ENCODE peak calls at places on chromosomes 11 and 22, in eight cellular contexts. R is CD4-positive, CD25-positive, alpha-beta regulatory T cell; S is esophagus muscularis mucosa; P is H9; F is esophagus squamous epithelium; A is transverse colon; E is CD8-positive, alpha-beta memory T cell; O is IMR-90. K is an unnamed sample. For H3K27me3, the result is how much of the 10 kb centered on the place peaks cover.

GRCh38 chr11:13207665-13208594 is 69.7 kb upstream of the BMAL1 start:
- DNase-seq in O (peak), F (no peak), A (peak), P (peak), R (no peak), E (no peak), S (no peak), K (peak)

GRCh38 chr11:122882809-122883681 is 486 bp downstream of the JHY start:
- DNase-seq in E (peak), S (no peak), P (peak), F (no peak), R (peak), O (peak), A (peak), K (peak)

GRCh38 chr11:125165111-125165663 is 636 bp downstream of the PKNOX2 start:
- DNase-seq in S (no peak), O (peak), A (no peak), R (no peak), P (no peak), E (no peak), F (no peak), K (peak)

GRCh38 chr22:37148031-37148651 is 1.6 kb downstream of the IL2RB start:
- DNase-seq in A (no peak), E (no peak), F (no peak), R (no peak), O (no peak), S (no peak), P (no peak), K (peak)

GRCh38 chr11:22521226-22521625 is 104.4 kb downstream of the FANCF start:
- DNase-seq in F (no peak), E (no peak), S (no peak), O (peak), R (no peak), A (no peak), P (no peak), K (no peak)

GRCh38 chr11:68010058-68011041 is at the start of gene ALDH3B1:
- DNase-seq in R (no peak), E (no peak), P (peak), S (peak), F (peak), A (peak), O (peak), K (peak)

GRCh38 chr11:86749376-86749775 is 51.0 kb upstream of the PRSS23 start:
- DNase-seq in P (peak), E (no peak), A (no peak), R (no peak), S (peak), F (no peak), O (no peak), K (no peak)

GRCh38 chr11:3052109-3052479 is 5.1 kb downstream of the CARS1 start:
- DNase-seq in E (no peak), S (no peak), F (no peak), O (no peak), A (no peak), R (no peak), P (no peak), K (no peak)

GRCh38 chr11:37770145-37770544 is 1172.1 kb upstream of the RAG2 start:
- DNase-seq in F (no peak), R (no peak), O (peak), A (no peak), P (no peak), S (no peak), E (no peak), K (no peak)

GRCh38 chr22:23064381-23065068 is 5.8 kb upstream of the GNAZ start:
- DNase-seq in A (no peak), O (no peak), S (peak), F (no peak), P (peak), R (no peak), E (no peak), K (no peak)

GRCh38 chr11:32154275-32154674 is 63.4 kb downstream of the RCN1 start:
- DNase-seq in A (no peak), S (no peak), E (no peak), O (peak), F (no peak), P (no peak), R (no peak), K (no peak)

GRCh38 chr11:61056981-61057380 is 45.3 kb upstream of the CD5 start:
- DNase-seq in R (no peak), A (no peak), S (no peak), P (no peak), O (no peak), E (no peak), F (no peak), K (no peak)

GRCh38 chr22:23267225-23268043 is 87.1 kb downstream of the BCR start:
- DNase-seq in S (no peak), E (no peak), P (no peak), A (no peak), F (no peak), R (no peak), O (no peak), K (no peak)

GRCh38 chr11:32131321-32131720 is 40.4 kb downstream of the RCN1 start:
- DNase-seq in F (no peak), A (no peak), E (no peak), O (peak), S (no peak), P (no peak), R (no peak), K (no peak)

GRCh38 chr22:23816552-23816976 is 22.2 kb downstream of the DERL3 start:
- DNase-seq in E (no peak), F (no peak), S (no peak), O (no peak), P (peak), R (no peak), A (no peak), K (no peak)

GRCh38 chr11:87456499-87456898 is 418.8 kb downstream of the TMEM135 start:
- DNase-seq in F (no peak), S (no peak), A (no peak), P (no peak), E (no peak), O (no peak), R (no peak), K (no peak)

GRCh38 chr11:104529213-104529612 is 365.3 kb upstream of the PDGFD start:
- DNase-seq in O (no peak), E (no peak), S (no peak), A (no peak), F (no peak), P (no peak), R (no peak), K (no peak)

GRCh38 chr11:86459682-86460460 is 85.2 kb downstream of the CCDC81 start:
- DNase-seq in P (peak), O (peak), R (no peak), A (no peak), S (no peak), F (no peak), E (no peak), K (peak)

GRCh38 chr22:38513063-38513462 is 7.0 kb upstream of the DDX17 start:
- DNase-seq in E (peak), A (peak), O (no peak), F (no peak), P (peak), R (no peak), S (no peak), K (no peak)

GRCh38 chr11:113562981-113563461 is 87.8 kb upstream of the DRD2 start:
- DNase-seq in S (no peak), P (no peak), O (no peak), E (no peak), R (no peak), F (no peak), A (no peak), K (no peak)

GRCh38 chr11:117673561-117673960 is 123.5 kb downstream of the DSCAML1 start:
- DNase-seq in F (no peak), O (no peak), A (no peak), P (no peak), E (no peak), R (no peak), S (no peak), K (no peak)

GRCh38 chr22:39493759-39494158 is 8.3 kb upstream of the MIEF1 start:
- DNase-seq in O (peak), S (no peak), F (no peak), P (no peak), A (no peak), E (no peak), R (no peak), K (peak)

GRCh38 chr11:34065505-34066203 is 14.1 kb downstream of the CAPRIN1 start:
- DNase-seq in P (peak), F (no peak), A (no peak), S (no peak), O (peak), E (no peak), R (no peak), K (no peak)

GRCh38 chr22:37455896-37456295 is 28.6 kb upstream of the ELFN2 start:
- DNase-seq in E (no peak), A (no peak), R (no peak), O (peak), P (no peak), S (no peak), F (no peak), K (no peak)

GRCh38 chr22:19691721-19692341 is 22.5 kb upstream of the SEPTIN5 start:
- DNase-seq in E (no peak), R (no peak), F (no peak), P (peak), O (peak), A (no peak), S (no peak), K (peak)

GRCh38 chr11:124384399-124384798 is at the start of gene OR8B2:
- DNase-seq in R (no peak), P (no peak), F (no peak), O (no peak), E (no peak), A (no peak), S (no peak), K (no peak)

GRCh38 chr11:119518746-119519382 is 95.9 kb upstream of the THY1 start:
- DNase-seq in S (no peak), A (no peak), O (peak), E (no peak), P (peak), R (no peak), F (no peak), K (no peak)

GRCh38 chr11:85602551-85603218 is 24.5 kb downstream of the DLG2 start:
- DNase-seq in P (no peak), F (no peak), R (no peak), O (peak), E (no peak), A (no peak), S (no peak), K (no peak)

GRCh38 chr22:21657361-21658118 is 8.3 kb upstream of the PPIL2 start:
- DNase-seq in P (peak), O (peak), E (peak), A (peak), S (no peak), R (peak), F (peak), K (peak)

GRCh38 chr22:41857160-41857859 is 24.4 kb downstream of the SREBF2 start:
- DNase-seq in P (peak), F (no peak), O (peak), E (peak), A (peak), R (peak), S (no peak), K (peak)

GRCh38 chr11:10392680-10393079 is 62.4 kb upstream of the AMPD3 start:
- DNase-seq in F (no peak), R (no peak), E (no peak), P (no peak), A (no peak), S (no peak), O (peak), K (no peak)

GRCh38 chr11:16968196-16968595 is 46.0 kb downstream of the PLEKHA7 start:
- DNase-seq in O (no peak), R (no peak), S (no peak), F (no peak), P (no peak), A (no peak), E (no peak), K (peak)

GRCh38 chr11:74325649-74326645 is 14.5 kb upstream of the P4HA3 start:
- DNase-seq in O (peak), E (no peak), P (no peak), A (peak), S (peak), R (no peak), F (no peak), K (peak)

GRCh38 chr11:114774599-114775365 is 96.5 kb downstream of the NXPE2 start:
- DNase-seq in S (no peak), P (peak), E (no peak), A (peak), F (no peak), R (no peak), O (peak), K (peak)

GRCh38 chr11:126415128-126415527 is 59.6 kb downstream of the ST3GAL4 start:
- DNase-seq in E (no peak), A (peak), R (no peak), O (peak), S (peak), F (no peak), P (no peak), K (peak)

GRCh38 chr11:20559523-20560300 is 39.7 kb upstream of the SLC6A5 start:
- DNase-seq in S (peak), P (no peak), F (no peak), E (no peak), R (no peak), O (no peak), A (no peak), K (no peak)

DNA sequence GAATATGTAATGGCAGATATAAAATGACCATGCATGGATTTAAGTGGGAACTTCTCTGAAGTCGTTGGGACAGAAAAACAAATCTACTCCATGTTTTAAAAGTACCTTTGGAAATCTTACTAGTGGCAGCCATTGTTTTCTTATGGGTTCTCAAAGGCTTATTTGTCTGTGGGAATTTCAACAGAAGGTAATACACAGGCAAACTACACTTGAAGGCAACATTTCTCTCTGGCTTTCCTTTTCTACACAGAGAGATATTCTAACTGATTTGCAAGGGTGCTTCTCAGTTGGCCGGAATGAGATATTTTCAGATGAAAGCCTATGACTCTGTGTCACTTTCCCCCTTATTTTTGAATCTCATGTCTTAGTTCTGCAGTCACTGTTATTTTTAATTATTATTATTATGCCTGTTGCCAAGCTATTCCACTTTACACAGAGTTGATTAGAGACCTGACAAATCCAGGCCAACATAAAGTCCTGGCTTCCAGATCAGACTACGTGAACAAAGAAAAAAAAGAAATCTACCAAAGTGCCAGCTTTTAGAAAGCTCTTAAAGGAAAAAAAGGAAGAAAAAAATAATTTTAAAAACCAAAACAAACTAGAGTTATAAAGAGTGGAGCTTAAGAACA is 18.9 kb upstream of the PSMA1 start:
- DNase-seq in A (no peak), O (no peak), F (no peak), S (no peak), E (no peak), P (no peak), R (no peak), K (no peak)
- H3K27me3 ChIP-seq in A (under half), O (under half), F (under half), S (under half), E (under half), P (under half), R (under half), K (under half)

GRCh38 chr11:15093432-15093831 is 20.0 kb downstream of the CALCB start:
- DNase-seq in F (no peak), A (no peak), E (no peak), P (no peak), S (no peak), R (no peak), O (no peak), K (no peak)

GRCh38 chr11:15095736-15096228 is 18.9 kb upstream of the INSC start:
- DNase-seq in R (no peak), O (no peak), A (no peak), P (no peak), S (no peak), E (no peak), F (no peak), K (no peak)

GRCh38 chr11:15091620-15092019 is 18.2 kb downstream of the CALCB start:
- DNase-seq in O (no peak), R (no peak), S (no peak), P (no peak), A (no peak), E (no peak), F (no peak), K (no peak)

GRCh38 chr11:15101072-15101701 is 13.5 kb upstream of the INSC start:
- DNase-seq in P (peak), A (peak), F (no peak), S (peak), O (peak), R (no peak), E (peak), K (peak)

GRCh38 chr11:15097411-15097810 is 17.3 kb upstream of the INSC start:
- DNase-seq in P (no peak), A (no peak), O (no peak), F (no peak), E (no peak), R (no peak), S (peak), K (no peak)
- H3K27ac ChIP-seq in P (no peak), A (no peak), O (no peak), F (no peak), E (no peak), R (no peak), S (no peak), K (no peak)

GRCh38 chr11:26011474-26011873 is 320.5 kb upstream of the ANO3 start:
- DNase-seq in O (no peak), S (no peak), P (no peak), F (no peak), E (no peak), A (no peak), R (no peak), K (no peak)
- H3K27me3 ChIP-seq in O (under half), S (under half), P (under half), F (under half), E (under half), A (under half), R (under half), K (under half)

GRCh38 chr22:44473580-44473979 is 24.5 kb downstream of the RTL6 start:
- DNase-seq in E (no peak), R (no peak), O (no peak), F (no peak), P (no peak), S (peak), A (no peak), K (no peak)

GRCh38 chr22:44473166-44473565 is 24.9 kb downstream of the RTL6 start:
- DNase-seq in E (no peak), F (no peak), P (no peak), O (no peak), S (peak), R (no peak), A (no peak), K (no peak)

GRCh38 chr22:44472583-44472982 is 25.4 kb downstream of the RTL6 start:
- DNase-seq in R (no peak), A (no peak), F (no peak), P (no peak), S (no peak), O (no peak), E (no peak), K (no peak)

GRCh38 chr22:44479662-44480061 is 18.4 kb downstream of the RTL6 start:
- DNase-seq in A (no peak), P (no peak), F (no peak), O (no peak), E (no peak), S (no peak), R (no peak), K (no peak)

DNA sequence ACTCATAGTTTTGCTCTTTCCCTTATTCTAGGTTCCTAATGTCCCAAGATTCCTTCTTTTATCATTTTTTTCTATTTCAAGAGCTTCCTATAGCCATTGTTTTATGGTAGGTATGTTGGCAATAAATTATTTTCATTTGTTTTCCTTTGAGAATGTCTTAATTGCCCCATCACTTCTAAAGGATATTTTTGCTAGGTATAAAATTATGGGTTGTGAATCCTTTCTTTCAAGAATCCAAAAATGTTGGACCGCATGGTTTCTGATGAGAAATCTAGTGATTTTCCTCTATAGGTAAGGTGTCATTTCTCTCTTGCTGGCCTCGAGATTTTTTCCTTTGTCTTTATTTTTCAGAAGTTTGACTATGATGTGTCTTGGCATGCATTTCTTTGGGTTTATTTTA is 22.3 kb downstream of the RTL6 start:
- DNase-seq in O (no peak), E (no peak), R (no peak), P (no peak), F (no peak), S (no peak), A (no peak), K (no peak)
- H3K27ac ChIP-seq in O (no peak), E (no peak), R (no peak), P (no peak), F (no peak), S (no peak), A (no peak), K (no peak)

GRCh38 chr11:57228600-57228999 is 8.4 kb downstream of the APLNR start:
- DNase-seq in R (no peak), E (no peak), F (no peak), A (no peak), P (no peak), S (no peak), O (no peak), K (no peak)
- H3K27me3 ChIP-seq in R (under half), E (under half), F (under half), A (under half), P (under half), S (under half), O (under half), K (under half)

GRCh38 chr22:28241637-28242290 is 322.7 kb upstream of the PITPNB start:
- DNase-seq in O (no peak), A (no peak), R (no peak), F (no peak), E (no peak), S (no peak), P (no peak), K (no peak)

GRCh38 chr22:28244760-28245159 is 325.7 kb upstream of the PITPNB start:
- DNase-seq in F (no peak), O (no peak), S (no peak), R (no peak), E (no peak), P (no peak), A (no peak), K (no peak)

GRCh38 chr22:28245579-28246224 is 326.6 kb upstream of the PITPNB start:
- DNase-seq in R (no peak), A (no peak), E (no peak), F (no peak), O (no peak), P (no peak), S (no peak), K (no peak)

GRCh38 chr22:28246392-28246791 is 327.3 kb upstream of the PITPNB start:
- DNase-seq in R (no peak), O (peak), A (no peak), F (no peak), E (no peak), S (no peak), P (no peak), K (no peak)

DNA sequence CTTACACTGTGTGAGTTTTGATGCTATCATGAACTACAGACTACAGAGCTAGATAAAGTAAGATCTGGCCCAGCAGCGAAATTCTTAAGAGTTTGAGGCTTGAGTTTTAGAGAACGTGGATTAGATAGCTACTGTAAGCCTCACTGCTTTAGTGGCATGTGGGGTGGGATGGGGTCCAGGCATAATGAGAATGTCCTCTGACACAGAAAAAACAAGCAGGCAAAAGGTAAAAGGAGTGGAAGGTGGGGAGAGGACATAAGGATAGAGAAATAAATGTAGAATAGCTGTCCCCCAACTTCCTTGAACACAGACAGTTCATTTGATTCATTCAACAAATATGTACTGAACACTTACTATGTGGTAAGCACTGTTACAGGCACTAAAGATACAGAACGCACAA is 324.5 kb upstream of the PITPNB start:
- DNase-seq in P (no peak), E (no peak), O (no peak), F (no peak), A (no peak), S (no peak), R (no peak), K (no peak)
- H3K27ac ChIP-seq in P (no peak), E (no peak), O (no peak), F (no peak), A (no peak), S (no peak), R (no peak), K (no peak)

GRCh38 chr11:45660717-45661416 is 4.6 kb downstream of the CHST1 start:
- DNase-seq in F (no peak), R (no peak), S (no peak), O (no peak), P (no peak), A (no peak), E (no peak), K (no peak)
- H3K27me3 ChIP-seq in F (half or more), R (under half), S (under half), O (under half), P (under half), A (half or more), E (under half), K (under half)

GRCh38 chr11:64729851-64730382 is 6.9 kb upstream of the NRXN2 start:
- DNase-seq in O (no peak), F (no peak), R (no peak), A (peak), E (no peak), P (peak), S (no peak), K (no peak)
- H3K27ac ChIP-seq in O (no peak), F (no peak), R (no peak), A (no peak), E (no peak), P (no peak), S (no peak), K (no peak)

K was measured in right cardiac atrium.